ENCODE peak calls at places on chromosomes 1 and 21, in ten cellular contexts. Y, W, N, J, M, S, K, R, V and U are unnamed samples.

GRCh38 chr1:214018605-214019268 is 31.0 kb downstream of the PROX1 start:
- DNase-seq in R (no peak), N (no peak), W (no peak), J (no peak), Y (no peak), M (no peak), K (peak), S (no peak), V (no peak), U (no peak)

GRCh38 chr1:153783233-153784190 is 8.3 kb downstream of the SLC27A3 start:
- DNase-seq in W (peak), R (peak), S (peak), Y (peak), J (peak), K (peak), M (peak), N (peak), V (peak), U (peak)

GRCh38 chr1:13723810-13724209 is 23.8 kb downstream of the PRDM2 start:
- DNase-seq in M (no peak), S (no peak), J (peak), K (no peak), Y (no peak), W (peak), V (no peak), R (no peak), N (no peak), U (peak)

GRCh38 chr1:153881764-153882163 is 41.0 kb downstream of the GATAD2B start:
- DNase-seq in M (no peak), S (no peak), J (no peak), W (no peak), R (no peak), V (no peak), N (no peak), K (peak), Y (no peak), U (peak)

GRCh38 chr21:14474995-14475394 is 71.1 kb downstream of the SAMSN1 start:
- DNase-seq in J (no peak), W (no peak), Y (no peak), V (no peak), K (no peak), M (no peak), S (no peak), N (no peak), R (no peak), U (no peak)

GRCh38 chr1:203072911-203073310 is 12.9 kb downstream of the MYOG start:
- DNase-seq in Y (no peak), R (no peak), K (no peak), M (no peak), V (no peak), W (no peak), N (no peak), J (no peak), S (no peak), U (no peak)

GRCh38 chr1:157131281-157131680 is 6.9 kb downstream of the ETV3 start:
- DNase-seq in R (no peak), M (no peak), S (no peak), W (no peak), J (no peak), Y (no peak), V (no peak), K (no peak), N (no peak), U (no peak)

GRCh38 chr21:39218082-39218409 is 34.8 kb upstream of the PSMG1 start:
- DNase-seq in N (no peak), M (no peak), Y (no peak), W (no peak), J (no peak), K (no peak), V (no peak), S (no peak), R (no peak), U (no peak)

GRCh38 chr1:77900687-77901293 is 12.4 kb downstream of the NEXN start:
- DNase-seq in M (peak), Y (peak), N (no peak), R (no peak), S (no peak), J (peak), W (peak), K (peak), V (no peak), U (peak)